ENCODE peak calls at places on chromosomes 11 and 22, in ten cellular contexts. One of them, this sample, is unnamed.

GRCh38 chr11:34449013-34449412 is 10.3 kb downstream of the CAT start:
- DNase-seq in Peyer's patch: no peak
- DNase-seq in sigmoid colon: no peak
- DNase-seq in stomach: no peak
- DNase-seq in GM12878: no peak
- DNase-seq in A549: no peak
- DNase-seq in heart left ventricle: no peak
- DNase-seq in ovary: no peak
- DNase-seq in lower leg skin: no peak
- DNase-seq in IMR-90: no peak
- DNase-seq in this sample: peak; percentile 84

GRCh38 chr11:92224394-92225205 is at the start of gene FAT3:
- DNase-seq in ovary: peak; percentile 18
- DNase-seq in lower leg skin: no peak
- DNase-seq in stomach: no peak
- DNase-seq in Peyer's patch: peak; percentile 42
- DNase-seq in IMR-90: peak; percentile 41
- DNase-seq in GM12878: no peak
- DNase-seq in heart left ventricle: no peak
- DNase-seq in A549: peak; percentile 56
- DNase-seq in sigmoid colon: peak; percentile 68
- DNase-seq in this sample: no peak

GRCh38 chr11:46710821-46711269 is 8.2 kb upstream of the F2 start:
- DNase-seq in heart left ventricle: peak; percentile 82
- DNase-seq in GM12878: no peak
- DNase-seq in sigmoid colon: peak; percentile 88
- DNase-seq in ovary: peak; percentile 72
- DNase-seq in stomach: no peak
- DNase-seq in A549: peak; percentile 53
- DNase-seq in lower leg skin: no peak
- DNase-seq in Peyer's patch: no peak
- DNase-seq in IMR-90: peak; percentile 97
- DNase-seq in this sample: no peak

GRCh38 chr22:48782817-48783511 is 1044.7 kb downstream of the BRD1 start:
- DNase-seq in IMR-90: no peak
- DNase-seq in GM12878: no peak
- DNase-seq in ovary: no peak
- DNase-seq in stomach: no peak
- DNase-seq in Peyer's patch: no peak
- DNase-seq in heart left ventricle: no peak
- DNase-seq in A549: no peak
- DNase-seq in lower leg skin: peak; percentile 50
- DNase-seq in sigmoid colon: peak; percentile 45
- DNase-seq in this sample: peak; percentile 21

GRCh38 chr11:12691473-12691872 is 17.3 kb downstream of the TEAD1 start:
- DNase-seq in IMR-90: peak; percentile 86
- DNase-seq in sigmoid colon: no peak
- DNase-seq in lower leg skin: no peak
- DNase-seq in stomach: no peak
- DNase-seq in A549: no peak
- DNase-seq in GM12878: no peak
- DNase-seq in Peyer's patch: no peak
- DNase-seq in heart left ventricle: no peak
- DNase-seq in ovary: no peak
- DNase-seq in this sample: no peak

GRCh38 chr11:898540-899190 is 11.9 kb downstream of the CHID1 start:
- DNase-seq in sigmoid colon: no peak
- DNase-seq in IMR-90: no peak
- DNase-seq in Peyer's patch: no peak
- DNase-seq in A549: peak; percentile 56
- DNase-seq in GM12878: no peak
- DNase-seq in stomach: no peak
- DNase-seq in lower leg skin: no peak
- DNase-seq in heart left ventricle: no peak
- DNase-seq in ovary: no peak
- DNase-seq in this sample: no peak

GRCh38 chr11:26974068-26974790 is 19.7 kb upstream of the FIBIN start:
- DNase-seq in sigmoid colon: no peak
- DNase-seq in Peyer's patch: no peak
- DNase-seq in GM12878: no peak
- DNase-seq in IMR-90: peak; percentile 69
- DNase-seq in stomach: no peak
- DNase-seq in heart left ventricle: no peak
- DNase-seq in lower leg skin: no peak
- DNase-seq in A549: no peak
- DNase-seq in ovary: no peak
- DNase-seq in this sample: no peak

GRCh38 chr11:69880803-69881445 is 61.7 kb upstream of the FGF3 start:
- DNase-seq in A549: no peak
- DNase-seq in heart left ventricle: no peak
- DNase-seq in lower leg skin: peak; percentile 72
- DNase-seq in ovary: no peak
- DNase-seq in IMR-90: no peak
- DNase-seq in sigmoid colon: peak; percentile 45
- DNase-seq in GM12878: no peak
- DNase-seq in Peyer's patch: peak; percentile 29
- DNase-seq in stomach: no peak
- DNase-seq in this sample: no peak

GRCh38 chr11:79437981-79438630 is 2.7 kb downstream of the TENM4 start:
- DNase-seq in stomach: no peak
- DNase-seq in ovary: peak; percentile 64
- DNase-seq in Peyer's patch: no peak
- DNase-seq in sigmoid colon: peak; percentile 67
- DNase-seq in heart left ventricle: peak; percentile 34
- DNase-seq in lower leg skin: peak; percentile 84
- DNase-seq in GM12878: no peak
- DNase-seq in IMR-90: peak; percentile 63
- DNase-seq in A549: no peak
- DNase-seq in this sample: no peak

GRCh38 chr22:24731786-24732185 is 42.7 kb downstream of the PIWIL3 start:
- DNase-seq in lower leg skin: no peak
- DNase-seq in IMR-90: no peak
- DNase-seq in heart left ventricle: no peak
- DNase-seq in stomach: no peak
- DNase-seq in sigmoid colon: no peak
- DNase-seq in GM12878: no peak
- DNase-seq in A549: no peak
- DNase-seq in ovary: no peak
- DNase-seq in Peyer's patch: no peak
- DNase-seq in this sample: no peak

GRCh38 chr22:45684169-45684568 is 12.5 kb downstream of the ATXN10 start:
- DNase-seq in IMR-90: peak; percentile 46
- DNase-seq in Peyer's patch: no peak
- DNase-seq in sigmoid colon: no peak
- DNase-seq in heart left ventricle: no peak
- DNase-seq in A549: no peak
- DNase-seq in GM12878: no peak
- DNase-seq in lower leg skin: no peak
- DNase-seq in ovary: no peak
- DNase-seq in stomach: no peak
- DNase-seq in this sample: peak; percentile 92

GRCh38 chr11:44917741-44918140 is 32.9 kb downstream of the TP53I11 start:
- DNase-seq in Peyer's patch: no peak
- DNase-seq in ovary: no peak
- DNase-seq in A549: no peak
- DNase-seq in IMR-90: no peak
- DNase-seq in stomach: no peak
- DNase-seq in sigmoid colon: no peak
- DNase-seq in GM12878: no peak
- DNase-seq in heart left ventricle: no peak
- DNase-seq in lower leg skin: no peak
- DNase-seq in this sample: no peak

GRCh38 chr11:65429069-65429681 is 6.6 kb downstream of the NEAT1 start:
- DNase-seq in lower leg skin: peak; percentile 84
- DNase-seq in heart left ventricle: no peak
- DNase-seq in IMR-90: peak; percentile 76
- DNase-seq in GM12878: no peak
- DNase-seq in Peyer's patch: peak; percentile 52
- DNase-seq in sigmoid colon: peak; percentile 69
- DNase-seq in A549: peak; percentile 84
- DNase-seq in stomach: peak; percentile 43
- DNase-seq in ovary: peak; percentile 42
- DNase-seq in this sample: peak; percentile 60

GRCh38 chr22:24235315-24235714 is 9.6 kb downstream of the GGT5 start:
- DNase-seq in sigmoid colon: no peak
- DNase-seq in GM12878: no peak
- DNase-seq in stomach: no peak
- DNase-seq in ovary: no peak
- DNase-seq in Peyer's patch: no peak
- DNase-seq in heart left ventricle: no peak
- DNase-seq in A549: no peak
- DNase-seq in lower leg skin: no peak
- DNase-seq in IMR-90: no peak
- DNase-seq in this sample: no peak

GRCh38 chr22:28237783-28238182 is 318.7 kb upstream of the PITPNB start:
- DNase-seq in GM12878: no peak
- DNase-seq in Peyer's patch: no peak
- DNase-seq in lower leg skin: no peak
- DNase-seq in IMR-90: no peak
- DNase-seq in ovary: no peak
- DNase-seq in sigmoid colon: no peak
- DNase-seq in stomach: no peak
- DNase-seq in heart left ventricle: no peak
- DNase-seq in A549: no peak
- DNase-seq in this sample: no peak

GRCh38 chr11:65316979-65317786 is 2.5 kb downstream of the CDC42EP2 start:
- DNase-seq in IMR-90: peak; percentile 84
- DNase-seq in A549: peak; percentile 67
- DNase-seq in sigmoid colon: peak; percentile 90
- DNase-seq in Peyer's patch: peak; percentile 85
- DNase-seq in lower leg skin: peak; percentile 94
- DNase-seq in heart left ventricle: peak; percentile 88
- DNase-seq in GM12878: no peak
- DNase-seq in stomach: peak; percentile 74
- DNase-seq in ovary: peak; percentile 78
- DNase-seq in this sample: no peak

GRCh38 chr11:17798716-17799115 is 64.1 kb downstream of the KCNC1 start:
- DNase-seq in stomach: no peak
- DNase-seq in Peyer's patch: no peak
- DNase-seq in GM12878: no peak
- DNase-seq in A549: no peak
- DNase-seq in IMR-90: no peak
- DNase-seq in sigmoid colon: no peak
- DNase-seq in lower leg skin: no peak
- DNase-seq in heart left ventricle: peak; percentile 63
- DNase-seq in ovary: no peak
- DNase-seq in this sample: no peak
- TF ChIP-seq POLR2A in stomach: no peak
- TF ChIP-seq POLR2A in Peyer's patch: no peak
- TF ChIP-seq POLR2A in GM12878: no peak
- TF ChIP-seq POLR2A in A549: no peak
- TF ChIP-seq POLR2A in IMR-90: no peak
- TF ChIP-seq POLR2A in sigmoid colon: no peak
- TF ChIP-seq POLR2A in lower leg skin: no peak
- TF ChIP-seq POLR2A in heart left ventricle: no peak
- TF ChIP-seq POLR2A in ovary: no peak
- TF ChIP-seq POLR2A in this sample: no peak

DNA sequence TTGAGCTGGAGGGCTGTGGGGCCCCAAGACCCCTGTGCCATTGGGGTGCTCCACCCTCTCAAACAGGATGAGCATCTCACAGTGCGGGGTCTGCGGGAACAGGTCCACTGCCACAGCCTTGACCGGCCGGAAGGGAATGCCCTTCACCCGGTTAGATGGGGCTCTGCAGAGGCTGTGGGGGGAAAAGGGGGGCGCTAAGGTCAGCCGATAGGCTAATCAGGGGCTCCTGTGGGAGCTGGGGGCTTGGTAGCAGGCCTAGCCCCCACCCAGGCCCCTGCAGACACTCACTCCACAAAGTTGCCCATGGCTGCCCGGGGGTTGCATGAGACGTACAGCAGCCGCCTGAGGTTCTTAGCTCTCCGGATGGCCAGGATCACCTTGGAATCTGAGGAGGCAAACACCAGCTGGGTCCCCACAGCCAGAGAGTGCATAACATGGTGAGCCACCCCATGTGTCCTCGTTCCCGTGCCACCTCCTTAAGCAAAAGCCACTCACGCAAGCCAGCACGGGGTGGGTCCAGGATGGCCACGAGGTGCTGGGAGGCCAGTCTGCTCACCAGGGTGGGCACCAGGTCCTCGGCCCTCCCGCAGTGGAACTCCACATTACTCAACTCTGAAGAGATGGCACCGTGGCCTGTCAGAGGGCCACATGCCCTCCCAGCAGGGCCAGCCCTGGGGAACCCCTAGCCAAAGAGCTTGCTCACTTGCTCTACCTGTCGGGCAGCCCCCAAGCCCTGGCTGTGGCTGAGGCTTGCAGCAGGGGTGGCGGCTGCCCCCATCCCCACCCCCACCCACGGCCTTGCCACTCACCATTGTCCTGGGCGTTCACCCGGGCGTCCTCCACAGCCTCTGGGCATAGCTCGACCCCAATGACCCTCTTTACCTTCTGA is 3.0 kb upstream of the RANBP1 start:
- DNase-seq in lower leg skin: no peak
- DNase-seq in heart left ventricle: peak; percentile 10
- DNase-seq in Peyer's patch: no peak
- DNase-seq in GM12878: no peak
- DNase-seq in stomach: no peak
- DNase-seq in ovary: no peak
- DNase-seq in sigmoid colon: no peak
- DNase-seq in IMR-90: no peak
- DNase-seq in A549: no peak
- DNase-seq in this sample: no peak
- H3K4me3 ChIP-seq in lower leg skin: no peak overlapping the region
- H3K4me3 ChIP-seq in heart left ventricle: no peak overlapping the region
- H3K4me3 ChIP-seq in Peyer's patch: no peak overlapping the region
- H3K4me3 ChIP-seq in GM12878: no peak overlapping the region
- H3K4me3 ChIP-seq in stomach: no peak overlapping the region
- H3K4me3 ChIP-seq in ovary: no peak overlapping the region
- H3K4me3 ChIP-seq in sigmoid colon: no peak overlapping the region
- H3K4me3 ChIP-seq in IMR-90: no peak overlapping the region
- H3K4me3 ChIP-seq in A549: no peak overlapping the region
- H3K4me3 ChIP-seq in this sample: no peak overlapping the region

DNA sequence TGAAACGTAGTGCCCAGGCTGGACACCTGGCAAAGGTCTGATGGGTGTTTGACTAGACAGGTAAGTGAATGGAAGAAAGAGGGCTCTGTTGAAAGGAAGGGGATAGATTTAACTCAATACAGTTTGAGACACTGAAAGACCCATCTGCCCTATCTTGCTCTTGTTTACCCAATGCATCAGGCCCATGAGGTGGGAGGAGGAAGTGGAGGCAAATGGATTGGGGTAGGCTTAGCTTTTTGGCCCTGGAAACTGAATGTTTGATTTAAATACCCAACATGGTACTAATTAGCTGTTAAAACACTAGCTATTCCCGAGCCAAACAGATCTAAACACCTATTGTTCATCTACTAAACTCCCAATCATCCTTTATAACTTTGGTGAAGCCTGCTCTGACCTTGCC is 3.5 kb upstream of the UVRAG start:
- DNase-seq in stomach: no peak
- DNase-seq in Peyer's patch: no peak
- DNase-seq in ovary: no peak
- DNase-seq in sigmoid colon: no peak
- DNase-seq in GM12878: no peak
- DNase-seq in IMR-90: no peak
- DNase-seq in A549: no peak
- DNase-seq in heart left ventricle: no peak
- DNase-seq in lower leg skin: no peak
- DNase-seq in this sample: peak; percentile 35
- TF ChIP-seq POLR2A in stomach: no peak
- TF ChIP-seq POLR2A in Peyer's patch: no peak
- TF ChIP-seq POLR2A in ovary: no peak
- TF ChIP-seq POLR2A in sigmoid colon: no peak
- TF ChIP-seq POLR2A in GM12878: no peak
- TF ChIP-seq POLR2A in IMR-90: no peak
- TF ChIP-seq POLR2A in A549: no peak
- TF ChIP-seq POLR2A in heart left ventricle: no peak
- TF ChIP-seq POLR2A in lower leg skin: no peak
- TF ChIP-seq POLR2A in this sample: no peak

GRCh38 chr11:3359092-3359824 is 19.7 kb downstream of the ZNF195 start:
- DNase-seq in Peyer's patch: no peak
- DNase-seq in sigmoid colon: no peak
- DNase-seq in A549: peak; percentile 49
- DNase-seq in heart left ventricle: no peak
- DNase-seq in stomach: no peak
- DNase-seq in ovary: no peak
- DNase-seq in lower leg skin: no peak
- DNase-seq in IMR-90: no peak
- DNase-seq in GM12878: no peak
- DNase-seq in this sample: no peak
- H3K4me3 ChIP-seq in Peyer's patch: no peak overlapping the region
- H3K4me3 ChIP-seq in sigmoid colon: no peak overlapping the region
- H3K4me3 ChIP-seq in A549: no peak overlapping the region
- H3K4me3 ChIP-seq in heart left ventricle: no peak overlapping the region
- H3K4me3 ChIP-seq in stomach: no peak overlapping the region
- H3K4me3 ChIP-seq in ovary: no peak overlapping the region
- H3K4me3 ChIP-seq in lower leg skin: no peak overlapping the region
- H3K4me3 ChIP-seq in IMR-90: no peak overlapping the region
- H3K4me3 ChIP-seq in GM12878: no peak overlapping the region
- H3K4me3 ChIP-seq in this sample: no peak overlapping the region